ENCODE peak calls at places on chromosome 22, in five cellular contexts. One of them, this sample, is unnamed. For H3K36me3, the result is how much of the 10 kb centered on the place peaks cover.

GRCh38 chr22:44181033-44181911 is 547 bp downstream of the PARVG start:
- DNase-seq in thoracic aorta: no peak
- DNase-seq in heart left ventricle: no peak
- DNase-seq in IMR-90: no peak
- DNase-seq in PC-3: peak
- DNase-seq in this sample: no peak

GRCh38 chr22:29704528-29705285 is 15.1 kb upstream of the CABP7 start:
- DNase-seq in thoracic aorta: no peak
- DNase-seq in heart left ventricle: no peak
- DNase-seq in IMR-90: peak
- DNase-seq in PC-3: peak
- DNase-seq in this sample: no peak

GRCh38 chr22:23239429-23239828 is 59.1 kb downstream of the BCR start:
- DNase-seq in thoracic aorta: no peak
- DNase-seq in heart left ventricle: peak
- DNase-seq in IMR-90: no peak
- DNase-seq in PC-3: no peak
- DNase-seq in this sample: peak

GRCh38 chr22:20380486-20380885 is 13.5 kb upstream of the ZNF74 start:
- DNase-seq in thoracic aorta: no peak
- DNase-seq in heart left ventricle: no peak
- DNase-seq in IMR-90: no peak
- DNase-seq in PC-3: no peak
- DNase-seq in this sample: no peak

GRCh38 chr22:20155330-20156041 is 4.6 kb upstream of the CCDC188 start:
- DNase-seq in thoracic aorta: no peak
- DNase-seq in heart left ventricle: peak
- DNase-seq in IMR-90: no peak
- DNase-seq in PC-3: no peak
- DNase-seq in this sample: peak

GRCh38 chr22:30290679-30291333 is 1.5 kb upstream of the CASTOR1 start:
- DNase-seq in thoracic aorta: peak
- DNase-seq in heart left ventricle: peak
- DNase-seq in IMR-90: peak
- DNase-seq in PC-3: peak
- DNase-seq in this sample: peak

GRCh38 chr22:20084547-20085413 is 4.7 kb downstream of the DGCR8 start:
- DNase-seq in thoracic aorta: no peak
- DNase-seq in heart left ventricle: peak
- DNase-seq in IMR-90: no peak
- DNase-seq in PC-3: no peak
- DNase-seq in this sample: peak

GRCh38 chr22:18987765-18988164 is 51.7 kb upstream of the PRODH start:
- DNase-seq in thoracic aorta: no peak
- DNase-seq in heart left ventricle: no peak
- DNase-seq in IMR-90: no peak
- DNase-seq in PC-3: no peak
- DNase-seq in this sample: no peak

GRCh38 chr22:42879371-42880021 is 22.4 kb upstream of the ARFGAP3 start:
- DNase-seq in thoracic aorta: no peak
- DNase-seq in heart left ventricle: no peak
- DNase-seq in IMR-90: no peak
- DNase-seq in PC-3: no peak
- DNase-seq in this sample: no peak

GRCh38 chr22:36335621-36336020 is 52.1 kb downstream of the MYH9 start:
- DNase-seq in thoracic aorta: no peak
- DNase-seq in heart left ventricle: no peak
- DNase-seq in IMR-90: no peak
- DNase-seq in PC-3: no peak
- DNase-seq in this sample: no peak

GRCh38 chr22:33597274-33597985 is 322.8 kb downstream of the LARGE1 start:
- DNase-seq in thoracic aorta: no peak
- DNase-seq in heart left ventricle: peak
- DNase-seq in IMR-90: no peak
- DNase-seq in PC-3: no peak
- DNase-seq in this sample: no peak

GRCh38 chr22:26585104-26585790 is 4.7 kb downstream of the TPST2 start:
- DNase-seq in thoracic aorta: no peak
- DNase-seq in heart left ventricle: peak
- DNase-seq in IMR-90: peak
- DNase-seq in PC-3: peak
- DNase-seq in this sample: peak

GRCh38 chr22:35973388-35973787 is 55.2 kb downstream of the RBFOX2 start:
- DNase-seq in thoracic aorta: no peak
- DNase-seq in heart left ventricle: no peak
- DNase-seq in IMR-90: no peak
- DNase-seq in PC-3: no peak
- DNase-seq in this sample: no peak

GRCh38 chr22:28141614-28142013 is 222.6 kb upstream of the PITPNB start:
- DNase-seq in thoracic aorta: no peak
- DNase-seq in heart left ventricle: no peak
- DNase-seq in IMR-90: peak
- DNase-seq in PC-3: peak
- DNase-seq in this sample: no peak

GRCh38 chr22:49235463-49236300 is 592.0 kb downstream of the BRD1 start:
- DNase-seq in thoracic aorta: no peak
- DNase-seq in heart left ventricle: no peak
- DNase-seq in IMR-90: no peak
- DNase-seq in PC-3: no peak
- DNase-seq in this sample: no peak

GRCh38 chr22:38295863-38296262 is 21.4 kb downstream of the CSNK1E start:
- DNase-seq in thoracic aorta: no peak
- DNase-seq in heart left ventricle: no peak
- DNase-seq in IMR-90: no peak
- DNase-seq in PC-3: no peak
- DNase-seq in this sample: no peak
- H3K36me3 ChIP-seq in thoracic aorta: half or more
- H3K36me3 ChIP-seq in heart left ventricle: half or more
- H3K36me3 ChIP-seq in IMR-90: half or more
- H3K36me3 ChIP-seq in PC-3: half or more
- H3K36me3 ChIP-seq in this sample: half or more

GRCh38 chr22:45585946-45586540 is 83.4 kb downstream of the FBLN1 start:
- DNase-seq in thoracic aorta: no peak
- DNase-seq in heart left ventricle: no peak
- DNase-seq in IMR-90: no peak
- DNase-seq in PC-3: no peak
- DNase-seq in this sample: no peak
- TF ChIP-seq CTCF in thoracic aorta: no peak
- TF ChIP-seq CTCF in heart left ventricle: no peak
- TF ChIP-seq CTCF in IMR-90: no peak
- TF ChIP-seq CTCF in PC-3: no peak
- TF ChIP-seq CTCF in this sample: no peak

DNA sequence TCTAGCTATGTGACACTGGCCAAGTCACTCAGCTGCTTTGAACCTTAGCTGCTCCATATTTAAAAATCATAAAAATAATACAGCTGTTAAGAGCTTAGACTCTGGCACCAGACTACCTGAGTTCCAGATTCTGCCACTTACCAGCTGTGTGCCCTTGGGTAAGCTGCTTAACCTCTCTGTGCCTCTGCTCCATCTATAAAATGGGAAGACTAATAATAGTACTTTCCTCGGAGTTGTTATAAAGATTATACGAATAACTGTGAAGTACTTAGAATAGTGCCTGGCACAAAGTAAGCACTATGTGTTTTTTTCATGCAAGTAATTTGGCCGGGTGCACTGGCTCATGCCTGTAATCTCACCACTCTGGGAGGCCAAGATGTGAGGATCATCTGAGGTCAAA is 1.4 kb downstream of the HDHD5 start:
- DNase-seq in thoracic aorta: no peak
- DNase-seq in heart left ventricle: no peak
- DNase-seq in IMR-90: no peak
- DNase-seq in PC-3: no peak
- DNase-seq in this sample: no peak
- H3K27ac ChIP-seq in thoracic aorta: peak
- H3K27ac ChIP-seq in heart left ventricle: peak
- H3K27ac ChIP-seq in IMR-90: no peak
- H3K27ac ChIP-seq in PC-3: no peak
- H3K27ac ChIP-seq in this sample: peak

GRCh38 chr22:40429481-40429880 is 59.1 kb downstream of the SGSM3 start:
- DNase-seq in thoracic aorta: no peak
- DNase-seq in heart left ventricle: no peak
- DNase-seq in IMR-90: no peak
- DNase-seq in PC-3: no peak
- DNase-seq in this sample: no peak
- H3K36me3 ChIP-seq in thoracic aorta: under half
- H3K36me3 ChIP-seq in heart left ventricle: half or more
- H3K36me3 ChIP-seq in IMR-90: half or more
- H3K36me3 ChIP-seq in PC-3: under half
- H3K36me3 ChIP-seq in this sample: under half

This sample was measured in psoas muscle.